ENCODE peak calls at places on chromosome 3, in nine cellular contexts. One of them, this sample, is unnamed.
A peak's percentile ranks its signal among the peaks of the same experiment; 100 is the strongest.

GRCh38 chr3:189588061-189588817 is 43.0 kb upstream of the TP63 start:
- DNase-seq in pancreas: no peak
- DNase-seq in K562: no peak
- DNase-seq in heart right ventricle: no peak
- DNase-seq in kidney: no peak
- DNase-seq in colonic mucosa: no peak
- DNase-seq in fibroblast of lung: peak; percentile 63
- DNase-seq in A549: peak; percentile 23
- DNase-seq in prostate gland: no peak
- DNase-seq in this sample: no peak

GRCh38 chr3:108088697-108089096 is 2.1 kb downstream of the CD47 start:
- DNase-seq in pancreas: no peak
- DNase-seq in K562: no peak
- DNase-seq in heart right ventricle: no peak
- DNase-seq in kidney: no peak
- DNase-seq in colonic mucosa: no peak
- DNase-seq in fibroblast of lung: peak; percentile 59
- DNase-seq in A549: no peak
- DNase-seq in prostate gland: no peak
- DNase-seq in this sample: no peak

GRCh38 chr3:110686691-110687090 is 384.9 kb upstream of the NECTIN3 start:
- DNase-seq in pancreas: no peak
- DNase-seq in K562: no peak
- DNase-seq in heart right ventricle: no peak
- DNase-seq in kidney: no peak
- DNase-seq in colonic mucosa: no peak
- DNase-seq in fibroblast of lung: no peak
- DNase-seq in A549: no peak
- DNase-seq in prostate gland: no peak
- DNase-seq in this sample: no peak

GRCh38 chr3:67947808-67948508 is 293.5 kb upstream of the SUCLG2 start:
- DNase-seq in pancreas: no peak
- DNase-seq in K562: no peak
- DNase-seq in heart right ventricle: peak; percentile 8
- DNase-seq in kidney: peak; percentile 58
- DNase-seq in colonic mucosa: no peak
- DNase-seq in fibroblast of lung: no peak
- DNase-seq in A549: peak; percentile 14
- DNase-seq in prostate gland: no peak
- DNase-seq in this sample: no peak

GRCh38 chr3:153513236-153513635 is 351.2 kb downstream of the RAP2B start:
- DNase-seq in pancreas: no peak
- DNase-seq in K562: no peak
- DNase-seq in heart right ventricle: no peak
- DNase-seq in kidney: no peak
- DNase-seq in colonic mucosa: no peak
- DNase-seq in fibroblast of lung: no peak
- DNase-seq in A549: peak; percentile 20
- DNase-seq in prostate gland: no peak
- DNase-seq in this sample: no peak

GRCh38 chr3:46812237-46812791 is 50.9 kb downstream of the MYL3 start:
- DNase-seq in pancreas: peak; percentile 82
- DNase-seq in K562: peak; percentile 97
- DNase-seq in heart right ventricle: peak; percentile 73
- DNase-seq in kidney: peak; percentile 90
- DNase-seq in colonic mucosa: peak; percentile 78
- DNase-seq in fibroblast of lung: peak; percentile 53
- DNase-seq in A549: peak; percentile 21
- DNase-seq in prostate gland: peak; percentile 62
- DNase-seq in this sample: no peak

GRCh38 chr3:134423153-134423552 is 48.9 kb upstream of the AMOTL2 start:
- DNase-seq in pancreas: no peak
- DNase-seq in K562: no peak
- DNase-seq in heart right ventricle: no peak
- DNase-seq in kidney: no peak
- DNase-seq in colonic mucosa: no peak
- DNase-seq in fibroblast of lung: peak; percentile 55
- DNase-seq in A549: no peak
- DNase-seq in prostate gland: no peak
- DNase-seq in this sample: no peak

GRCh38 chr3:21330293-21330692 is 420.7 kb downstream of the ZNF385D start:
- DNase-seq in pancreas: no peak
- DNase-seq in K562: no peak
- DNase-seq in heart right ventricle: no peak
- DNase-seq in kidney: no peak
- DNase-seq in colonic mucosa: no peak
- DNase-seq in fibroblast of lung: peak; percentile 10
- DNase-seq in A549: no peak
- DNase-seq in prostate gland: no peak
- DNase-seq in this sample: no peak

GRCh38 chr3:169104541-169104940 is 559.0 kb downstream of the MECOM start:
- DNase-seq in pancreas: no peak
- DNase-seq in K562: no peak
- DNase-seq in heart right ventricle: no peak
- DNase-seq in kidney: no peak
- DNase-seq in colonic mucosa: no peak
- DNase-seq in fibroblast of lung: peak; percentile 96
- DNase-seq in A549: no peak
- DNase-seq in prostate gland: no peak
- DNase-seq in this sample: no peak

GRCh38 chr3:43748179-43748578 is 57.4 kb downstream of the ABHD5 start:
- DNase-seq in pancreas: no peak
- DNase-seq in K562: no peak
- DNase-seq in heart right ventricle: no peak
- DNase-seq in kidney: no peak
- DNase-seq in colonic mucosa: no peak
- DNase-seq in fibroblast of lung: peak; percentile 47
- DNase-seq in A549: peak; percentile 41
- DNase-seq in prostate gland: no peak
- DNase-seq in this sample: no peak

GRCh38 chr3:59678042-59678707 is 628.4 kb upstream of the CFAP20DC start:
- DNase-seq in pancreas: no peak
- DNase-seq in K562: no peak
- DNase-seq in heart right ventricle: no peak
- DNase-seq in kidney: no peak
- DNase-seq in colonic mucosa: no peak
- DNase-seq in fibroblast of lung: no peak
- DNase-seq in A549: no peak
- DNase-seq in prostate gland: peak; percentile 14
- DNase-seq in this sample: no peak

GRCh38 chr3:143313598-143314188 is 194.1 kb downstream of the CHST2 start:
- DNase-seq in pancreas: no peak
- DNase-seq in K562: no peak
- DNase-seq in heart right ventricle: no peak
- DNase-seq in kidney: no peak
- DNase-seq in colonic mucosa: no peak
- DNase-seq in fibroblast of lung: no peak
- DNase-seq in A549: no peak
- DNase-seq in prostate gland: no peak
- DNase-seq in this sample: no peak

GRCh38 chr3:116192464-116192863 is 252.8 kb downstream of the LSAMP start:
- DNase-seq in pancreas: no peak
- DNase-seq in K562: no peak
- DNase-seq in heart right ventricle: no peak
- DNase-seq in kidney: no peak
- DNase-seq in colonic mucosa: no peak
- DNase-seq in fibroblast of lung: no peak
- DNase-seq in A549: no peak
- DNase-seq in prostate gland: no peak
- DNase-seq in this sample: no peak

GRCh38 chr3:116188231-116188785 is 257.0 kb downstream of the LSAMP start:
- DNase-seq in pancreas: no peak
- DNase-seq in K562: no peak
- DNase-seq in heart right ventricle: no peak
- DNase-seq in kidney: no peak
- DNase-seq in colonic mucosa: no peak
- DNase-seq in fibroblast of lung: peak; percentile 48
- DNase-seq in A549: no peak
- DNase-seq in prostate gland: no peak
- DNase-seq in this sample: no peak

GRCh38 chr3:116186128-116186527 is 259.2 kb downstream of the LSAMP start:
- DNase-seq in pancreas: no peak
- DNase-seq in K562: no peak
- DNase-seq in heart right ventricle: no peak
- DNase-seq in kidney: no peak
- DNase-seq in colonic mucosa: no peak
- DNase-seq in fibroblast of lung: peak; percentile 8
- DNase-seq in A549: no peak
- DNase-seq in prostate gland: no peak
- DNase-seq in this sample: no peak

GRCh38 chr3:116190095-116190494 is 255.2 kb downstream of the LSAMP start:
- DNase-seq in pancreas: no peak
- DNase-seq in K562: no peak
- DNase-seq in heart right ventricle: no peak
- DNase-seq in kidney: no peak
- DNase-seq in colonic mucosa: no peak
- DNase-seq in fibroblast of lung: no peak
- DNase-seq in A549: no peak
- DNase-seq in prostate gland: no peak
- DNase-seq in this sample: no peak
- H3K4me1 ChIP-seq in pancreas: no peaks in the 10 kb centered on the region
- H3K4me1 ChIP-seq in K562: no peaks in the 10 kb centered on the region
- H3K4me1 ChIP-seq in heart right ventricle: no peaks in the 10 kb centered on the region
- H3K4me1 ChIP-seq in kidney: no peaks in the 10 kb centered on the region
- H3K4me1 ChIP-seq in colonic mucosa: no peaks in the 10 kb centered on the region
- H3K4me1 ChIP-seq in fibroblast of lung: no peaks in the 10 kb centered on the region
- H3K4me1 ChIP-seq in A549: no peaks in the 10 kb centered on the region
- H3K4me1 ChIP-seq in prostate gland: no peaks in the 10 kb centered on the region
- H3K4me1 ChIP-seq in this sample: no peaks in the 10 kb centered on the region

DNA sequence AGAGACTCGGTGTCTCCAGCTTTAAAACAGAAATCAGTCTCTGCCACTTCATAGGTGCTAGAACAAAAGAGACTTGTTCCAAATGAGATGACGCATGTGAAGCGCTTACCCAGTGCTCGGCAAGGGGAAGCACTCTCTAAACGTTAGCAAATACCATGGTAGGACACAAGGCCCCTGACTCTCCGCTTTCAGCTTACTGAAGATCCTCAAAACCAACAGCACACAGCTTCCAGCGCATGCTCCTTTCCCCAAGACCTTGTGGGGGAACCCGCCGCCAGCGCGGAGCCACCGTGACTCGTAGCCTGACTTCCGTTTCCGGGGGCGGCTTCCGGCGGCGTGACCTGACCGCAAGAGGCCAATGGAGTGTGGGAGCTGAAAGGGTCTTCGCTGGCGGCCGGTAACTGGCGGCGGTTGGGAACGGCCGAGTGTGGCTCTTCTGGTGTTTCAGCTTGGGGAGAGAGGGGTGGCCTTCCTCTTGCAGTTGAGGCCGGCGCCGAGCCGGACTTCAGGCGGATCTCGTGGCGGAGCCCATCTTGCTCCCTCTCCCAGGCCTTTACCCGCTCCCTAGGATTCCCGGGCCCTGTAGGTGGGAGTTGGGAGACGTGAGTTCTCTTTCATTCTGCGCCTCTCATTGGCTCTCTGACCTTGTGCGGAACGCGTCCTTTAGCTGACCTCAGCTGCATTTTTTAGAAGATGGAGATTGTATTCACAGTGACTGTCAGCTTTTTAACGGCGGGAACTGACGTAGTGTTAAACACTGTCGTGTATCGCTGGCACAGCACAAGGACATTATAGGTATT is at the start of gene THUMPD3:
- DNase-seq in pancreas: peak; percentile 89
- DNase-seq in K562: peak; percentile 91
- DNase-seq in heart right ventricle: peak; percentile 90
- DNase-seq in kidney: peak; percentile 97
- DNase-seq in colonic mucosa: peak; percentile 96
- DNase-seq in fibroblast of lung: peak; percentile 96
- DNase-seq in A549: peak; percentile 95
- DNase-seq in prostate gland: peak; percentile 80
- DNase-seq in this sample: peak; percentile 55
- TF ChIP-seq CTCF in pancreas: no peak
- TF ChIP-seq CTCF in K562: no peak
- TF ChIP-seq CTCF in heart right ventricle: no peak
- TF ChIP-seq CTCF in kidney: peak; percentile 4
- TF ChIP-seq CTCF in colonic mucosa: no peak
- TF ChIP-seq CTCF in fibroblast of lung: no peak
- TF ChIP-seq CTCF in A549: no peak
- TF ChIP-seq CTCF in prostate gland: no peak
- TF ChIP-seq CTCF in this sample: no peak

DNA sequence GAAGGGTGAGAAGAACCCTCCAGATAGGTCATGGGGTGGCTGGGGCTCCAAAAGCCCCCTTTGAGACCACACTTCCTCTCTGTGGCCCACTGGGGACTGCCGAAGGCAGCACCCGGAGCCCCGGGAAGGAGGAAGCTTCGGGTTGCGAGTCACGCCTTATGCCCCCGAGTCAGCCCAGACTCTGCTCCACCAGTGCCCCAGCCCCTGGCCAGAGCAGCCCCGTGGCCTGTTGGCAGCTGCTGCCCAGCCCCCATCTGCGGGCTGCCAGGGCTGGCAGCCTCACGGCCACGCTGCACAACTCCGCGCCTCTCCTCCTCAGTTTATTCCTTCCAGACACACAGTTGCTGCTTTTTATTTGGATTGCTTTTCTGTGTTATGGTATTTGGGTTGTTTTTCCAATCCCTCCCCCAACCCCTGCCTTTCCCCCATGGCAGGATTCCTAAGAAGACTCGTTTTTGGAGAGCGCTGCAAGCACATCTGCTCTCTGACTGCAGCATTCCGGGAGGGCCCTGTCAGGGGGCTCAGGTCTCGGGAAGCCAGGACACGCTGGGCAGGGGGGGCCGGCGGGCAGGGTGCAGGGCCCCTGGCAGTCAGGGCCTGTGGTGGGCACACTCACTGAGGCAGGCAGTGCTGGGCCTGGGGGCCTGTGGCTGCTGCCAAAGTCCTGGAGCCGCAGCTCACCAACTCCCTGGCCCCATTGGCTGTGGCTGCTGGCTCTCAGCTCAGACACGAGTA is 20.3 kb downstream of the MAGEF1 start:
- DNase-seq in pancreas: peak; percentile 28
- DNase-seq in K562: no peak
- DNase-seq in heart right ventricle: no peak
- DNase-seq in kidney: peak; percentile 66
- DNase-seq in colonic mucosa: no peak
- DNase-seq in fibroblast of lung: peak; percentile 51
- DNase-seq in A549: no peak
- DNase-seq in prostate gland: no peak
- DNase-seq in this sample: no peak
- H3K4me1 ChIP-seq in pancreas: no peaks in the 10 kb centered on the region
- H3K4me1 ChIP-seq in K562: peaks cover 8% of the 10 kb centered on the region
- H3K4me1 ChIP-seq in heart right ventricle: peaks cover 54% of the 10 kb centered on the region
- H3K4me1 ChIP-seq in kidney: peaks cover 7% of the 10 kb centered on the region
- H3K4me1 ChIP-seq in colonic mucosa: no peaks in the 10 kb centered on the region
- H3K4me1 ChIP-seq in fibroblast of lung: peaks cover 7% of the 10 kb centered on the region
- H3K4me1 ChIP-seq in A549: no peaks in the 10 kb centered on the region
- H3K4me1 ChIP-seq in prostate gland: no peaks in the 10 kb centered on the region
- H3K4me1 ChIP-seq in this sample: no peaks in the 10 kb centered on the region

GRCh38 chr3:34619990-34620389 is 821.6 kb downstream of the PDCD6IP start:
- DNase-seq in pancreas: no peak
- DNase-seq in K562: no peak
- DNase-seq in heart right ventricle: no peak
- DNase-seq in kidney: no peak
- DNase-seq in colonic mucosa: no peak
- DNase-seq in fibroblast of lung: no peak
- DNase-seq in A549: peak; percentile 7
- DNase-seq in prostate gland: no peak
- DNase-seq in this sample: no peak
- TF ChIP-seq CTCF in pancreas: no peak
- TF ChIP-seq CTCF in K562: no peak
- TF ChIP-seq CTCF in heart right ventricle: no peak
- TF ChIP-seq CTCF in kidney: no peak
- TF ChIP-seq CTCF in colonic mucosa: no peak
- TF ChIP-seq CTCF in fibroblast of lung: no peak
- TF ChIP-seq CTCF in A549: no peak
- TF ChIP-seq CTCF in prostate gland: no peak
- TF ChIP-seq CTCF in this sample: no peak

GRCh38 chr3:194682651-194683310 is 2.9 kb upstream of the FAM43A start:
- DNase-seq in pancreas: peak; percentile 61
- DNase-seq in K562: peak; percentile 73
- DNase-seq in heart right ventricle: peak; percentile 40
- DNase-seq in kidney: peak; percentile 88
- DNase-seq in colonic mucosa: peak; percentile 80
- DNase-seq in fibroblast of lung: peak; percentile 82
- DNase-seq in A549: peak; percentile 81
- DNase-seq in prostate gland: peak; percentile 88
- DNase-seq in this sample: peak; percentile 91
- H3K4me1 ChIP-seq in pancreas: peaks cover 10% of the 10 kb centered on the region
- H3K4me1 ChIP-seq in K562: peaks cover 19% of the 10 kb centered on the region
- H3K4me1 ChIP-seq in heart right ventricle: peaks cover 39% of the 10 kb centered on the region
- H3K4me1 ChIP-seq in kidney: no peaks in the 10 kb centered on the region
- H3K4me1 ChIP-seq in colonic mucosa: peaks cover 8% of the 10 kb centered on the region
- H3K4me1 ChIP-seq in fibroblast of lung: peaks cover 11% of the 10 kb centered on the region
- H3K4me1 ChIP-seq in A549: peaks cover 25% of the 10 kb centered on the region
- H3K4me1 ChIP-seq in prostate gland: peaks cover 3% of the 10 kb centered on the region
- H3K4me1 ChIP-seq in this sample: peaks cover 21% of the 10 kb centered on the region